ENCODE peak calls at places on chromosomes 2 and 18, in six cellular contexts. T is heart right ventricle, J is fibroblast of lung, Y is transverse colon, A is tibial nerve, X is A549. E is an unnamed sample. For H3K4me1, the result is how much of the 10 kb centered on the place peaks cover.

GRCh38 chr2:43759195-43759594 is 14.6 kb upstream of the DYNC2LI1 start:
- DNase-seq in T (no peak), J (peak), Y (no peak), A (no peak), X (peak), E (peak)

GRCh38 chr2:48423376-48423775 is 106.6 kb upstream of the STON1 start:
- DNase-seq in T (no peak), J (peak), Y (no peak), A (no peak), X (peak), E (peak)

GRCh38 chr2:124193706-124194105 is 168.6 kb downstream of the CNTNAP5 start:
- DNase-seq in T (no peak), J (no peak), Y (no peak), A (no peak), X (no peak), E (no peak)

GRCh38 chr2:26652361-26653041 is 11.3 kb upstream of the CIB4 start:
- DNase-seq in T (no peak), J (peak), Y (peak), A (no peak), X (no peak), E (no peak)

GRCh38 chr2:113128386-113128664 is 927 bp downstream of the IL1RN start:
- DNase-seq in T (no peak), J (no peak), Y (no peak), A (no peak), X (no peak), E (no peak)

GRCh38 chr2:68230246-68231060 is 21.9 kb downstream of the PPP3R1 start:
- DNase-seq in T (no peak), J (no peak), Y (no peak), A (no peak), X (no peak), E (no peak)

GRCh38 chr2:39215545-39215944 is 28.2 kb downstream of the CDKL4 start:
- DNase-seq in T (no peak), J (no peak), Y (no peak), A (no peak), X (no peak), E (no peak)

GRCh38 chr18:48454146-48454796 is 45.1 kb upstream of the ZBTB7C start:
- DNase-seq in T (no peak), J (no peak), Y (no peak), A (no peak), X (no peak), E (peak)

GRCh38 chr2:46241344-46241743 is 55.9 kb upstream of the EPAS1 start:
- DNase-seq in T (no peak), J (peak), Y (no peak), A (no peak), X (peak), E (peak)

GRCh38 chr2:106869512-106870276 is 16.3 kb downstream of the ST6GAL2 start:
- DNase-seq in T (no peak), J (no peak), Y (no peak), A (no peak), X (no peak), E (no peak)

GRCh38 chr2:98012561-98012979 is 16.8 kb upstream of the TMEM131 start:
- DNase-seq in T (no peak), J (no peak), Y (no peak), A (no peak), X (no peak), E (no peak)

GRCh38 chr2:68721482-68722071 is 13.0 kb upstream of the ARHGAP25 start:
- DNase-seq in T (no peak), J (no peak), Y (peak), A (no peak), X (no peak), E (no peak)

GRCh38 chr2:100976634-100977391 is 25.3 kb upstream of the RPL31 start:
- DNase-seq in T (no peak), J (no peak), Y (no peak), A (no peak), X (no peak), E (no peak)

GRCh38 chr2:160109939-160110673 is 47.7 kb upstream of the PLA2R1 start:
- DNase-seq in T (peak), J (peak), Y (peak), A (peak), X (peak), E (peak)

GRCh38 chr2:190625691-190626090 is 23.2 kb upstream of the NAB1 start:
- DNase-seq in T (no peak), J (no peak), Y (no peak), A (no peak), X (no peak), E (no peak)

GRCh38 chr18:832085-832681 is 20.1 kb upstream of the YES1 start:
- DNase-seq in T (peak), J (no peak), Y (peak), A (no peak), X (peak), E (no peak)

GRCh38 chr2:234978466-234979203 is 26.8 kb downstream of the SH3BP4 start:
- DNase-seq in T (no peak), J (peak), Y (peak), A (no peak), X (no peak), E (peak)

GRCh38 chr2:18001671-18002070 is 123.2 kb downstream of the KCNS3 start:
- DNase-seq in T (no peak), J (no peak), Y (no peak), A (no peak), X (peak), E (no peak)
- TF ChIP-seq CTCF in T (no peak), J (no peak), Y (no peak), A (no peak), X (no peak), E (no peak)

DNA sequence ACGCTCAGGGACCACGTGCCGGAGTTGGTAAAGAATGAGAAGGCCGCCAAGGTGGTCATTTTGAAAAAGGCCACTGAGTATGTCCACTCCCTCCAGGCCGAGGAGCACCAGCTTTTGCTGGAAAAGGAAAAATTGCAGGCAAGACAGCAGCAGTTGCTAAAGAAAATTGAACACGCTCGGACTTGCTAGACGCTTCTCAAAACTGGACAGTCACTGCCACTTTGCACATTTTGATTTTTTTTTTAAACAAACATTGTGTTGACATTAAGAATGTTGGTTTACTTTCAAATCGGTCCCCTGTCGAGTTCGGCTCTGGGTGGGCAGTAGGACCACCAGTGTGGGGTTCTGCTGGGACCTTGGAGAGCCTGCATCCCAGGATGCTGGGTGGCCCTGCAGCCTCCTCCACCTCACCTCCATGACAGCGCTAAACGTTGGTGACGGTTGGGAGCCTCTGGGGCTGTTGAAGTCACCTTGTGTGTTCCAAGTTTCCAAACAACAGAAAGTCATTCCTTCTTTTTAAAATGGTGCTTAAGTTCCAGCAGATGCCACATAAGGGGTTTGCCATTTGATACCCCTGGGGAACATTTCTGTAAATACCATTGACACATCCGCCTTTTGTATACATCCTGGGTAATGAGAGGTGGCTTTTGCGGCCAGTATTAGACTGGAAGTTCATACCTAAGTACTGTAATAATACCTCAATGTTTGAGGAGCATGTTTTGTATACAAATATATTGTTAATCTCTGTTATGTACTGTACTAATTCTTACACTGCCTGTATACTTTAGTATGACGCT is 5.8 kb downstream of the MYCN start:
- DNase-seq in T (no peak), J (no peak), Y (no peak), A (no peak), X (no peak), E (no peak)
- H3K4me3 ChIP-seq in T (no peak), J (no peak), Y (no peak), A (no peak), X (no peak), E (no peak)

GRCh38 chr18:70423988-70424387 is 135.1 kb downstream of the SOCS6 start:
- DNase-seq in T (no peak), J (no peak), Y (peak), A (no peak), X (no peak), E (peak)
- H3K4me1 ChIP-seq in T (under half), J (under half), Y (under half), A (under half), X (half or more), E (under half)

GRCh38 chr2:18612133-18612532 is 22.8 kb upstream of the NT5C1B start:
- DNase-seq in T (no peak), J (no peak), Y (no peak), A (no peak), X (no peak), E (no peak)

GRCh38 chr2:18611604-18612003 is 22.2 kb upstream of the NT5C1B start:
- DNase-seq in T (no peak), J (no peak), Y (no peak), A (no peak), X (no peak), E (no peak)

GRCh38 chr2:18611184-18611583 is 21.8 kb upstream of the NT5C1B start:
- DNase-seq in T (no peak), J (peak), Y (no peak), A (no peak), X (no peak), E (no peak)

GRCh38 chr2:18614042-18614441 is 24.7 kb upstream of the NT5C1B start:
- DNase-seq in T (no peak), J (no peak), Y (no peak), A (no peak), X (no peak), E (no peak)

DNA sequence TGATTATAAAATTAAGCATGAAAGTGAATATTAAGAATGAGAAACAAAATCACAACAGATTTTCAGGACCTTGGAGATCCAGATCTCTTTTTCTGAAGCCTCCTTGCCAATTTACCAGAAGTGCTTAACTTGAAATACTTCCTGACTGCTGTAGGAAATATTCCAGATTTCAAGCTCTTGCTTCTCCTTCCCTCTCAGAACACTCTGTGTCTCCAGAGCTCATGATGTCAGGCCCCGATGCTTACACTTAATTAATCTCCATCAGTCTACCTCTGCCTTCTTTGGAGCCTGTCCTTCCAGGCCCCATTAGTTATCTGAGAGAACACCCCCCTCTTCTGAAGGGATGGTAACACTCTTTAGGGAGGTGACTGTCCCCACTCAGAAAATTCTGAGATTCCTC is 20.7 kb upstream of the NT5C1B start:
- DNase-seq in T (no peak), J (no peak), Y (no peak), A (no peak), X (no peak), E (no peak)
- TF ChIP-seq CTCF in T (no peak), J (no peak), Y (no peak), A (no peak), X (no peak), E (no peak)

GRCh38 chr2:170434900-170435640 is 257.1 kb downstream of the MYO3B start:
- DNase-seq in T (no peak), J (no peak), Y (no peak), A (no peak), X (no peak), E (no peak)

GRCh38 chr2:170432823-170433222 is 254.9 kb downstream of the MYO3B start:
- DNase-seq in T (no peak), J (no peak), Y (no peak), A (no peak), X (no peak), E (peak)

GRCh38 chr2:170436077-170436943 is 258.4 kb downstream of the MYO3B start:
- DNase-seq in T (no peak), J (no peak), Y (no peak), A (no peak), X (no peak), E (no peak)
- H3K4me3 ChIP-seq in T (no peak), J (no peak), Y (no peak), A (no peak), X (no peak), E (no peak)

GRCh38 chr2:147331790-147332419 is 512.9 kb upstream of the ACVR2A start:
- DNase-seq in T (no peak), J (peak), Y (peak), A (no peak), X (peak), E (peak)
- H3K4me1 ChIP-seq in T (under half), J (under half), Y (under half), A (under half), X (under half), E (under half)

DNA sequence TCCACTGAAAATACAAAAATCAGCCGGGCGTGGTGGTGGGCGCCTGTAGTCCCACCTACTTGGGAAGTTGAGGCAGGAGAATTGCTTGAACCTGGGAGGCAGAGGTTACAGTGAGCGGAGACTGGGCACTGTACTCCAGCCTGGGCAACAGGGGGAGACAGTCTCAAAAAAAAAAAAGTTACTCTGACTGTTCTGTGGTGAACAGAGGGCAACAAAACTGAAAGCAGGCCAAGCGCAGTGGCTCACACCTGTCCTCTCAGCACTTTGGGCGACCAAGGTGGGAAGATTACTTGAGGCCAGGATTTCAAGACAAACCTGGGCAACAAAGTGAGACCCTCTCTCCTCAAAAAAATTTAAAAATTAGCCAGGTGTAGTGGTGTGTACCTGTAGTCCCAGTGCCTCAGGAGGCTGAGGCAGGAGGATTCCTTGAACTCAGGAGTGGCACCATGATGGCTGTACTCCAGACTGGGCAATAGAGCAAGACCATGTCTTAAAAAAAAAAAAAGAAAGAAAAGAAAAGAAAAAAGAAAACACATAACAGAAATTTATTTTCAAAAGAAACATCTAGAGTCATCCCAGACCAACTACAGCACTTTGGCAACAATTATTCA is 13.6 kb upstream of the RTN4 start:
- DNase-seq in T (no peak), J (no peak), Y (peak), A (no peak), X (peak), E (no peak)
- TF ChIP-seq CTCF in T (no peak), J (no peak), Y (no peak), A (no peak), X (peak), E (no peak)

GRCh38 chr2:60530660-60531276 is 22.7 kb downstream of the BCL11A start:
- DNase-seq in T (peak), J (peak), Y (peak), A (no peak), X (no peak), E (peak)
- H3K4me3 ChIP-seq in T (no peak), J (no peak), Y (peak), A (no peak), X (no peak), E (peak)

GRCh38 chr2:62884086-62884485 is 166.5 kb upstream of the OTX1 start:
- DNase-seq in T (no peak), J (no peak), Y (no peak), A (no peak), X (no peak), E (no peak)
- H3K4me1 ChIP-seq in T (under half), J (under half), Y (under half), A (under half), X (under half), E (under half)

GRCh38 chr2:96760036-96760985 is at the start of gene CNNM4:
- DNase-seq in T (peak), J (peak), Y (peak), A (peak), X (peak), E (peak)
- TF ChIP-seq CTCF in T (no peak), J (no peak), Y (no peak), A (no peak), X (no peak), E (peak)